ENCODE peak calls at places on chromosomes 13 and 19, in nine cellular contexts. J, Q, T, V, I, C, D, A and U are unnamed samples.

GRCh38 chr19:19417618-19418270 is 12.3 kb downstream of the GATAD2A start:
- DNase-seq in Q (no peak), J (no peak), C (no peak), D (no peak), A (no peak), I (no peak), T (no peak), V (no peak), U (no peak)

GRCh38 chr13:36736119-36736726 is 62.4 kb downstream of the SERTM1 start:
- DNase-seq in T (no peak), C (peak), J (peak), V (peak), D (peak), Q (no peak), A (no peak), I (peak), U (no peak)

GRCh38 chr13:83221813-83222241 is 660.4 kb downstream of the SLITRK1 start:
- DNase-seq in V (no peak), D (no peak), Q (no peak), J (no peak), A (no peak), C (no peak), T (no peak), I (no peak), U (no peak)

GRCh38 chr19:34155686-34156085 is 16.6 kb upstream of the LSM14A start:
- DNase-seq in C (no peak), J (peak), A (no peak), D (no peak), V (no peak), Q (no peak), T (no peak), I (no peak), U (no peak)

GRCh38 chr13:46185634-46186033 is 3.7 kb upstream of the LCP1 start:
- DNase-seq in Q (no peak), A (no peak), C (no peak), I (no peak), V (no peak), D (no peak), T (no peak), J (no peak), U (no peak)

GRCh38 chr13:34349091-34349722 is 531.3 kb downstream of the RFC3 start:
- DNase-seq in J (peak), V (no peak), Q (no peak), I (no peak), D (peak), C (no peak), T (no peak), A (no peak), U (no peak)

GRCh38 chr19:4878491-4878968 is 11.1 kb upstream of the PLIN3 start:
- DNase-seq in J (no peak), A (no peak), D (no peak), T (no peak), I (no peak), C (no peak), V (no peak), Q (no peak), U (no peak)

GRCh38 chr19:51107406-51108065 is 673 bp downstream of the CTU1 start:
- DNase-seq in T (no peak), J (peak), Q (no peak), V (no peak), A (no peak), I (no peak), C (no peak), D (peak), U (no peak)

GRCh38 chr13:50812242-50812641 is 31.2 kb downstream of the DLEU7 start:
- DNase-seq in Q (no peak), T (no peak), V (no peak), J (no peak), C (no peak), A (no peak), D (no peak), I (no peak), U (no peak)

GRCh38 chr19:29694669-29695627 is 20.1 kb downstream of the C19orf12 start:
- DNase-seq in Q (peak), V (peak), C (peak), D (peak), A (peak), T (no peak), J (peak), I (peak), U (no peak)